ENCODE peak calls at places on chromosome 20, in ten cellular contexts. Y is A673, R is AG04449, I is psoas muscle, J is stomach, E is AG10803, V is neural crest cell, L is brain microvascular endothelial cell, N is HCT116, Z is fibroblast of lung. O is an unnamed sample.

GRCh38 chr20:4113996-4114603 is 98.7 kb upstream of the RNF24 start:
- DNase-seq in R (no peak), V (no peak), N (no peak), L (no peak), Z (no peak), E (no peak), J (no peak), I (no peak), Y (no peak), O (no peak)

GRCh38 chr20:21139881-21140566 is 14.1 kb downstream of the KIZ start:
- DNase-seq in Y (no peak), V (no peak), E (no peak), I (no peak), R (no peak), J (no peak), N (no peak), Z (no peak), L (no peak), O (no peak)

GRCh38 chr20:22568872-22569344 is 15.5 kb downstream of the FOXA2 start:
- DNase-seq in V (no peak), Y (no peak), L (no peak), J (peak), Z (no peak), N (no peak), E (no peak), R (no peak), I (no peak), O (no peak)

GRCh38 chr20:47392721-47393073 is 36.2 kb upstream of the ZMYND8 start:
- DNase-seq in J (no peak), L (peak), E (peak), Y (no peak), V (no peak), Z (peak), N (no peak), R (no peak), I (no peak), O (no peak)

GRCh38 chr20:53748176-53748575 is 154.5 kb upstream of the ZNF217 start:
- DNase-seq in V (no peak), R (no peak), I (no peak), N (no peak), Z (no peak), L (no peak), E (no peak), Y (no peak), J (no peak), O (no peak)

GRCh38 chr20:53215166-53215565 is 243.0 kb downstream of the TSHZ2 start:
- DNase-seq in Y (no peak), V (no peak), N (no peak), R (no peak), Z (no peak), J (no peak), L (no peak), I (no peak), E (no peak), O (no peak)

GRCh38 chr20:53748821-53749402 is 155.3 kb upstream of the ZNF217 start:
- DNase-seq in V (no peak), J (no peak), Y (peak), Z (peak), R (no peak), L (no peak), E (peak), N (no peak), I (no peak), O (no peak)

GRCh38 chr20:39133205-39133604 is 171.1 kb downstream of the DHX35 start:
- DNase-seq in I (no peak), L (no peak), J (no peak), Z (no peak), Y (no peak), R (no peak), N (no peak), E (no peak), V (no peak), O (no peak)

DNA sequence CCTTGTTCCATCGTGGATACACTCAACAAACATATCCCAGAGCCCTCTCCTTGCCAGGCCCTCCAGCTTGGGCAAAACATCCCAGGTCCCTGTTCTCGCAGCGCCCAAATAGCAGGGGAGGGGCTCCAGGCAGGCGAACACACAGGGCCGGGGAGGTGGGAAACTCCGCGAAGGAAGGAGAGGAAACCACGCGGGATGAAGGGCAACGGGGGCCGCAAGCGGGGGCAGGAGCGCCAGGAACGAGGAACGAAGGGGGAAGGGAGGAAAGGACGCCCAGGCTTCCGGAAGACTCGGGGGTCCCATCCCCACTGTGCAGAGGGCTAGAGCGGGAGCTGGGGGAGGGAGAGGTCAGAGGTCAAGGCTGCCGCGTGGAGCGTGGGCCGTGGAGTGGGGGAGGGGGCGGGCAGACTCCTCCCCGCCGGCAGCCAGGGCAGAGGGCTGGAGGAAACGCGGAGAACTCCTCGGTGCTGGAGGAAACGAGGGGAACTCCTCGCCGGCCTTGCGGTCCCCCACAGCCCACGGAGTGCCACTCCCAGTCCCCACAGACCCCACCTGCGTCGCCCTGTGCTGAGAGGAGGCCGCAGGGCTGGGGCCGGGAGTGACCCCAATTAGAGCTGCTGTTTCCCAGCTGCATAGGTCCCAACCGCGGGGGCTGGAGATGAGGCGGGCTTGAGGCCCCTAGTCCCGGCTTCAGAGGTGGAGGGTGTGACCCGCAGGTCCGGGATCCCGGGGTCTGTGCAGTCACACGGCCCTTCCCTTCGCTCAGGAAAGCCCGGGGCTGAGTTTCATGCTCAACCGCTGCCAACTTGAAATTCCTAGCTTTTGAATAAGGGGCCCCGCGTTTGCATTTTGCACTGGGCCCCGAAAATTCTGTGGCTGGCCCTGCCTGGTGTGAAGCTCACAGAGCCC is 1.2 kb upstream of the RBM38 start:
- DNase-seq in N (no peak), I (peak), E (no peak), Y (no peak), J (no peak), L (no peak), Z (no peak), R (no peak), V (no peak), O (no peak)
- TF ChIP-seq CTCF in N (no peak), I (no peak), E (no peak), Y (no peak), J (no peak), L (no peak), Z (no peak), R (no peak), V (no peak), O (no peak)

GRCh38 chr20:45392733-45393132 is 14.6 kb upstream of the TP53TG5 start:
- DNase-seq in Y (peak), E (no peak), Z (no peak), V (no peak), N (no peak), L (no peak), J (no peak), R (no peak), I (no peak), O (no peak)
- TF ChIP-seq CTCF in Y (peak), E (no peak), Z (no peak), V (no peak), N (no peak), L (peak), J (no peak), R (no peak), I (no peak), O (no peak)

DNA sequence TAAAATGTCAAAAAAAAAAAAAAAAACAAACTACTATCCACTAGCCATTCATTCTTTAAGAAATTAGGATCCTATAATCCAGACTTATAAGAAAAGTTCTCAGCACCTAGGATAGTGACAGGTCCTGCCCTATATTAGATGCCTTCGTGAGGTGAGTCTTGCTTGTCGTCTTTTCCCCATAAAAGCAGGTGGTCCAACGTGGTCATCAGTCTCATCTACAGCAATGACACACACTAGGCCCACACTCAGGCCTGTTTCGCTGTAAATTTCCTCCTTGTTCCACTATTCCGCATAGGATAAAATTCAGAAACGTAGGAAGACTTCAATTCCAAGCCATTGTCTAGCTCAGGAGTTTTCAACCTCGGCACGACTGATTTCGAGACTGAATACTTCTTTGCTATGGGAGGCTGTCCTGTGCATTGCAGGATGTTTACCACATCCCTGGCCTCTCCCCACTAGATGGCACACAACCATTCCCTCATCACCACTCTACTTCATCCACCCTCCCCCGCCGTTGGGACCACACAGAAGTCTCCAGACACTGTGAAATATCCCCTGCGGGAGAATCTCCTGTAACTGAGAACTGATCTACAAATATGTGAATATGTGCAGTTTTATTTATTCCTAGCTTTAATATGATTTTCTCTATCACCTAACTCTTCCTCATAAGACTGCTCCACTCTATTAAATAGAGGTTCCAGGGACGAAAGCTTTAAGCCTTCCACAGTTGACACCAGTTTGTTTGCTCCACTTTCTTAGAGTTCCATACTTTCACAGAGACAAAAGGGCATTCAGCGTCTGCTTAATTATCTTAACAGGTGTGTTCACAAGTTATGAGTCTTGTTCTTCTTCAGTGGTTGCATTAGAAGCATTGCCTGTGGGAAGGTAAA is 346.3 kb downstream of the BMP2 start:
- DNase-seq in R (no peak), I (no peak), Z (peak), L (peak), J (peak), E (peak), Y (peak), V (peak), N (no peak), O (peak)
- TF ChIP-seq CTCF in R (peak), I (peak), Z (peak), L (peak), J (no peak), E (peak), Y (peak), V (peak), N (no peak), O (peak)

GRCh38 chr20:37392441-37393195 is 46.7 kb downstream of the SRC start:
- DNase-seq in J (no peak), Y (peak), N (no peak), V (no peak), L (no peak), Z (no peak), R (no peak), I (peak), E (no peak), O (no peak)
- TF ChIP-seq CTCF in J (no peak), Y (peak), N (peak), V (peak), L (peak), Z (peak), R (peak), I (no peak), E (peak), O (peak)

GRCh38 chr20:31718952-31719643 is 3.6 kb downstream of the BCL2L1 start:
- DNase-seq in I (no peak), E (no peak), R (no peak), J (peak), V (no peak), Y (no peak), Z (no peak), N (no peak), L (no peak), O (no peak)

GRCh38 chr20:31720486-31721407 is 1.9 kb downstream of the BCL2L1 start:
- DNase-seq in N (no peak), E (no peak), R (no peak), I (no peak), Z (no peak), Y (no peak), J (peak), V (no peak), L (no peak), O (no peak)

GRCh38 chr20:31717478-31717946 is 5.2 kb downstream of the BCL2L1 start:
- DNase-seq in Y (no peak), Z (no peak), V (no peak), L (no peak), E (no peak), N (no peak), R (no peak), J (no peak), I (no peak), O (no peak)

GRCh38 chr20:31721408-31722332 is 998 bp downstream of the BCL2L1 start:
- DNase-seq in N (no peak), L (no peak), V (no peak), Y (no peak), I (peak), E (no peak), R (no peak), J (peak), Z (no peak), O (no peak)

GRCh38 chr20:31719644-31720485 is 2.8 kb downstream of the BCL2L1 start:
- DNase-seq in L (no peak), R (no peak), V (no peak), Y (peak), N (no peak), Z (peak), I (no peak), E (peak), J (peak), O (no peak)
- TF ChIP-seq CTCF in L (no peak), R (no peak), V (no peak), Y (no peak), N (no peak), Z (no peak), I (no peak), E (no peak), J (no peak), O (no peak)

GRCh38 chr20:50112512-50113419 is at the start of gene UBE2V1:
- DNase-seq in Y (peak), R (no peak), V (peak), L (peak), E (peak), Z (peak), N (peak), J (peak), I (peak), O (peak)
- TF ChIP-seq CTCF in Y (peak), R (peak), V (peak), L (peak), E (peak), Z (peak), N (peak), J (no peak), I (peak), O (peak)

GRCh38 chr20:44208165-44208564 is 2.4 kb downstream of the OSER1 start:
- DNase-seq in J (no peak), N (no peak), R (no peak), I (no peak), Y (no peak), Z (no peak), V (no peak), L (no peak), E (no peak), O (no peak)

GRCh38 chr20:44209691-44210421 is 715 bp downstream of the OSER1 start:
- DNase-seq in E (peak), L (peak), Y (peak), V (no peak), N (no peak), R (no peak), J (peak), Z (peak), I (no peak), O (no peak)

GRCh38 chr20:44207066-44207723 is 3.4 kb downstream of the OSER1 start:
- DNase-seq in R (no peak), Y (no peak), V (no peak), N (no peak), L (no peak), J (no peak), Z (no peak), I (no peak), E (no peak), O (no peak)

GRCh38 chr20:44210422-44211176 is at the start of gene OSER1:
- DNase-seq in Z (peak), J (peak), N (peak), L (peak), Y (peak), E (peak), I (peak), R (no peak), V (peak), O (peak)

DNA sequence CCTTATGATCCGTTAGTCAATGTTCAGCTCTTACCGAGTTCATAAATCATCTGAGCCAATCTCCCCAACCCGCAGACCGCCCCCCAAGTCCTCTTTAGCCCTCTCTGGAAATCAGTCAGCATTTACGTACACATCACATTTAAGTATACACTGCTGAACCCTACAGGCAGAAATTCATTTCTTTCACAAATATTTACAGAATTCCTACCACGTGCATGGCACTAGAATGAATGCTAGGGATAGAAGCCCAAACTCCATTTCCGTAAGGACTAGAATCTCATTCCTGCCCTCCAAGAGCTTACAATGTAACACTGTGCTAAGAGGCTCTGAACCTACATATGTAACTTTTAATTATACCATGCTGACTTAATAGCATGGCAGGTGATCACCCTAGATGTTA is 1.8 kb downstream of the OSER1 start:
- DNase-seq in E (peak), R (no peak), L (no peak), I (no peak), N (no peak), V (no peak), Y (no peak), J (no peak), Z (peak), O (no peak)
- TF ChIP-seq CTCF in E (peak), R (no peak), L (no peak), I (no peak), N (no peak), V (no peak), Y (no peak), J (no peak), Z (peak), O (no peak)